ENCODE peak calls at places on chromosome 21, in five cellular contexts. One of them, this sample, is unnamed.

GRCh38 chr21:33834801-33835500 is 80.7 kb downstream of the ATP5PO start:
- DNase-seq in heart left ventricle: no peak
- DNase-seq in ureter: no peak
- DNase-seq in NCI-H1436: no peak
- DNase-seq in posterior cingulate gyrus: no peak
- DNase-seq in this sample: no peak

GRCh38 chr21:14356771-14357170 is 26.2 kb downstream of the HSPA13 start:
- DNase-seq in heart left ventricle: no peak
- DNase-seq in ureter: no peak
- DNase-seq in NCI-H1436: no peak
- DNase-seq in posterior cingulate gyrus: no peak
- DNase-seq in this sample: no peak

GRCh38 chr21:38439957-38440356 is 58.3 kb downstream of the ERG start:
- DNase-seq in heart left ventricle: no peak
- DNase-seq in ureter: no peak
- DNase-seq in NCI-H1436: no peak
- DNase-seq in posterior cingulate gyrus: no peak
- DNase-seq in this sample: no peak

GRCh38 chr21:42539931-42540343 is 26.3 kb downstream of the SLC37A1 start:
- DNase-seq in heart left ventricle: no peak
- DNase-seq in ureter: no peak
- DNase-seq in NCI-H1436: no peak
- DNase-seq in posterior cingulate gyrus: no peak
- DNase-seq in this sample: no peak

GRCh38 chr21:38178653-38179503 is 77.9 kb upstream of the KCNJ15 start:
- DNase-seq in heart left ventricle: no peak
- DNase-seq in ureter: no peak
- DNase-seq in NCI-H1436: no peak
- DNase-seq in posterior cingulate gyrus: no peak
- DNase-seq in this sample: no peak

GRCh38 chr21:46003575-46004007 is 22.0 kb downstream of the COL6A1 start:
- DNase-seq in heart left ventricle: no peak
- DNase-seq in ureter: peak; percentile 43
- DNase-seq in NCI-H1436: no peak
- DNase-seq in posterior cingulate gyrus: no peak
- DNase-seq in this sample: no peak

GRCh38 chr21:38623552-38623951 is 125.3 kb upstream of the ERG start:
- DNase-seq in heart left ventricle: no peak
- DNase-seq in ureter: no peak
- DNase-seq in NCI-H1436: no peak
- DNase-seq in posterior cingulate gyrus: no peak
- DNase-seq in this sample: no peak

GRCh38 chr21:46018615-46019014 is 37.0 kb downstream of the COL6A1 start:
- DNase-seq in heart left ventricle: no peak
- DNase-seq in ureter: no peak
- DNase-seq in NCI-H1436: no peak
- DNase-seq in posterior cingulate gyrus: no peak
- DNase-seq in this sample: no peak

GRCh38 chr21:28252923-28253322 is 739.8 kb downstream of the LTN1 start:
- DNase-seq in heart left ventricle: no peak
- DNase-seq in ureter: no peak
- DNase-seq in NCI-H1436: no peak
- DNase-seq in posterior cingulate gyrus: no peak
- DNase-seq in this sample: no peak

GRCh38 chr21:27450216-27450615 is 483.3 kb upstream of the ADAMTS5 start:
- DNase-seq in heart left ventricle: no peak
- DNase-seq in ureter: no peak
- DNase-seq in NCI-H1436: no peak
- DNase-seq in posterior cingulate gyrus: no peak
- DNase-seq in this sample: no peak

GRCh38 chr21:42276526-42277154 is 38.6 kb downstream of the TFF3 start:
- DNase-seq in heart left ventricle: no peak
- DNase-seq in ureter: no peak
- DNase-seq in NCI-H1436: no peak
- DNase-seq in posterior cingulate gyrus: no peak
- DNase-seq in this sample: no peak

GRCh38 chr21:33578214-33578613 is 10.3 kb downstream of the DONSON start:
- DNase-seq in heart left ventricle: no peak
- DNase-seq in ureter: no peak
- DNase-seq in NCI-H1436: no peak
- DNase-seq in posterior cingulate gyrus: no peak
- DNase-seq in this sample: no peak

GRCh38 chr21:46096997-46097825 is 701 bp upstream of the COL6A2 start:
- DNase-seq in heart left ventricle: peak; percentile 10
- DNase-seq in ureter: peak; percentile 48
- DNase-seq in NCI-H1436: no peak
- DNase-seq in posterior cingulate gyrus: no peak
- DNase-seq in this sample: no peak

GRCh38 chr21:37871121-37871862 is 45.0 kb downstream of the KCNJ6 start:
- DNase-seq in heart left ventricle: no peak
- DNase-seq in ureter: no peak
- DNase-seq in NCI-H1436: no peak
- DNase-seq in posterior cingulate gyrus: no peak
- DNase-seq in this sample: no peak

GRCh38 chr21:40886931-40887330 is 40.0 kb upstream of the DSCAM start:
- DNase-seq in heart left ventricle: no peak
- DNase-seq in ureter: peak; percentile 49
- DNase-seq in NCI-H1436: no peak
- DNase-seq in posterior cingulate gyrus: no peak
- DNase-seq in this sample: no peak

GRCh38 chr21:33360871-33361602 is 36.3 kb downstream of the IFNAR1 start:
- DNase-seq in heart left ventricle: peak; percentile 79
- DNase-seq in ureter: peak; percentile 81
- DNase-seq in NCI-H1436: peak; percentile 73
- DNase-seq in posterior cingulate gyrus: peak; percentile 82
- DNase-seq in this sample: peak; percentile 55

GRCh38 chr21:36917487-36918158 is 48.8 kb downstream of the HLCS start:
- DNase-seq in heart left ventricle: no peak
- DNase-seq in ureter: no peak
- DNase-seq in NCI-H1436: no peak
- DNase-seq in posterior cingulate gyrus: peak; percentile 23
- DNase-seq in this sample: no peak

GRCh38 chr21:28156590-28156989 is 836.1 kb downstream of the LTN1 start:
- DNase-seq in heart left ventricle: no peak
- DNase-seq in ureter: no peak
- DNase-seq in NCI-H1436: no peak
- DNase-seq in posterior cingulate gyrus: no peak
- DNase-seq in this sample: no peak

GRCh38 chr21:43372663-43373386 is 54.1 kb downstream of the SIK1 start:
- DNase-seq in heart left ventricle: no peak
- DNase-seq in ureter: peak; percentile 74
- DNase-seq in NCI-H1436: no peak
- DNase-seq in posterior cingulate gyrus: no peak
- DNase-seq in this sample: no peak